ENCODE peak calls at places on chromosomes 7 and 10, in nine cellular contexts. H, R, W, J, I, A, E, K and M are unnamed samples.

GRCh38 chr10:89710748-89711147 is 9.4 kb downstream of the KIF20B start:
- DNase-seq in K (no peak), H (no peak), A (no peak), J (no peak), E (no peak), I (no peak), W (no peak), R (no peak), M (no peak)

GRCh38 chr7:47293884-47294568 is 287.9 kb downstream of the TNS3 start:
- DNase-seq in I (peak), K (no peak), J (no peak), E (no peak), R (no peak), A (no peak), H (no peak), W (no peak), M (no peak)

GRCh38 chr7:23462846-23463245 is 7.4 kb downstream of the IGF2BP3 start:
- DNase-seq in A (no peak), R (no peak), W (no peak), E (no peak), K (no peak), I (no peak), H (peak), J (no peak), M (no peak)

GRCh38 chr10:24382596-24382978 is 173.6 kb downstream of the KIAA1217 start:
- DNase-seq in H (no peak), W (no peak), I (no peak), R (no peak), J (no peak), K (no peak), E (no peak), A (no peak), M (no peak)

GRCh38 chr10:34736976-34737771 is 77.9 kb downstream of the PARD3 start:
- DNase-seq in E (no peak), W (no peak), H (no peak), J (no peak), I (no peak), A (no peak), R (no peak), K (no peak), M (no peak)

GRCh38 chr10:101358706-101359300 is 4.8 kb downstream of the BTRC start:
- DNase-seq in E (no peak), I (no peak), H (no peak), K (no peak), W (peak), R (no peak), J (no peak), A (no peak), M (no peak)

GRCh38 chr7:87210506-87210905 is 9.0 kb downstream of the TMEM243 start:
- DNase-seq in H (no peak), E (no peak), R (no peak), A (no peak), I (no peak), K (no peak), W (no peak), J (no peak), M (no peak)

GRCh38 chr7:107464666-107465065 is 5.2 kb upstream of the GPR22 start:
- DNase-seq in K (no peak), W (no peak), H (no peak), I (no peak), R (no peak), A (no peak), J (no peak), E (no peak), M (peak)

GRCh38 chr7:2903686-2904162 is 59.6 kb upstream of the GNA12 start:
- DNase-seq in K (no peak), I (no peak), E (no peak), J (no peak), R (no peak), H (no peak), A (no peak), W (no peak), M (no peak)

GRCh38 chr10:44958196-44958896 is 1.3 kb upstream of the RASSF4 start:
- DNase-seq in E (no peak), A (no peak), R (no peak), H (peak), K (no peak), W (peak), I (peak), J (peak), M (peak)

GRCh38 chr10:114110174-114110972 is 63.6 kb downstream of the CCDC186 start:
- DNase-seq in K (no peak), H (no peak), E (no peak), A (no peak), J (no peak), I (no peak), R (no peak), W (peak), M (no peak)

GRCh38 chr10:115830260-115830970 is 442.6 kb downstream of the GFRA1 start:
- DNase-seq in A (no peak), K (no peak), J (no peak), H (no peak), E (no peak), I (peak), W (no peak), R (no peak), M (no peak)

GRCh38 chr10:132395704-132396494 is 1.1 kb upstream of the PWWP2B start:
- DNase-seq in K (peak), J (peak), R (no peak), H (no peak), I (no peak), A (no peak), W (no peak), E (peak), M (no peak)

GRCh38 chr10:50335397-50335796 is 84.1 kb upstream of the ASAH2 start:
- DNase-seq in E (no peak), H (no peak), I (no peak), K (no peak), A (no peak), R (no peak), W (no peak), J (no peak), M (no peak)

GRCh38 chr7:100895956-100896742 is 461 bp upstream of the ACHE start:
- DNase-seq in A (no peak), W (no peak), R (peak), J (peak), E (peak), K (no peak), I (no peak), H (peak), M (no peak)

GRCh38 chr10:83801983-83802382 is 337.3 kb upstream of the GHITM start:
- DNase-seq in J (no peak), H (no peak), E (no peak), K (no peak), I (no peak), A (no peak), R (no peak), W (no peak), M (no peak)